ENCODE peak calls at places on chromosomes 13 and 19, in four cellular contexts. One of them, this sample, is unnamed. For H3K9me3, the result is how much of the 10 kb centered on the place peaks cover.

GRCh38 chr13:112651306-112651705 is 38.5 kb upstream of the ATP11A start:
- DNase-seq in CD8-positive, alpha-beta memory T cell: no peak
- DNase-seq in PC-9: no peak
- DNase-seq in GM12878: no peak
- DNase-seq in this sample: no peak

GRCh38 chr13:111153279-111153976 is 38.3 kb downstream of the ARHGEF7 start:
- DNase-seq in GM12878: no peak
- DNase-seq in PC-9: peak
- DNase-seq in CD8-positive, alpha-beta memory T cell: peak
- DNase-seq in this sample: peak

GRCh38 chr13:73060251-73061160 is 1.7 kb downstream of the KLF5 start:
- DNase-seq in CD8-positive, alpha-beta memory T cell: no peak
- DNase-seq in PC-9: no peak
- DNase-seq in GM12878: no peak
- DNase-seq in this sample: peak

GRCh38 chr13:91078093-91078679 is 269.3 kb upstream of the MIR17HG start:
- DNase-seq in PC-9: no peak
- DNase-seq in CD8-positive, alpha-beta memory T cell: no peak
- DNase-seq in GM12878: no peak
- DNase-seq in this sample: no peak

GRCh38 chr13:85588359-85588758 is 210.9 kb downstream of the SLITRK6 start:
- DNase-seq in PC-9: no peak
- DNase-seq in GM12878: no peak
- DNase-seq in CD8-positive, alpha-beta memory T cell: no peak
- DNase-seq in this sample: no peak

GRCh38 chr13:34941835-34942731 is at the start of gene NBEA:
- DNase-seq in PC-9: peak
- DNase-seq in GM12878: peak
- DNase-seq in CD8-positive, alpha-beta memory T cell: peak
- DNase-seq in this sample: peak

GRCh38 chr19:14028901-14029300 is 953 bp downstream of the RLN3 start:
- DNase-seq in PC-9: no peak
- DNase-seq in CD8-positive, alpha-beta memory T cell: no peak
- DNase-seq in GM12878: no peak
- DNase-seq in this sample: no peak

GRCh38 chr13:68987585-68987984 is 1120.0 kb upstream of the ATXN8OS start:
- DNase-seq in CD8-positive, alpha-beta memory T cell: no peak
- DNase-seq in GM12878: no peak
- DNase-seq in PC-9: no peak
- DNase-seq in this sample: no peak

GRCh38 chr13:44141213-44141724 is 232.4 kb upstream of the SERP2 start:
- DNase-seq in GM12878: no peak
- DNase-seq in PC-9: peak
- DNase-seq in CD8-positive, alpha-beta memory T cell: no peak
- DNase-seq in this sample: no peak

GRCh38 chr19:55801416-55801815 is 30.4 kb downstream of the NLRP11 start:
- DNase-seq in PC-9: no peak
- DNase-seq in CD8-positive, alpha-beta memory T cell: no peak
- DNase-seq in GM12878: no peak
- DNase-seq in this sample: no peak

GRCh38 chr13:88739192-88739591 is 1068.0 kb downstream of the SLITRK5 start:
- DNase-seq in PC-9: no peak
- DNase-seq in GM12878: no peak
- DNase-seq in CD8-positive, alpha-beta memory T cell: no peak
- DNase-seq in this sample: no peak

GRCh38 chr19:15642807-15643206 is 2.1 kb downstream of the CYP4F3 start:
- DNase-seq in PC-9: no peak
- DNase-seq in GM12878: no peak
- DNase-seq in CD8-positive, alpha-beta memory T cell: no peak
- DNase-seq in this sample: no peak

GRCh38 chr19:15641901-15642491 is 1.3 kb downstream of the CYP4F3 start:
- DNase-seq in CD8-positive, alpha-beta memory T cell: no peak
- DNase-seq in GM12878: no peak
- DNase-seq in PC-9: no peak
- DNase-seq in this sample: no peak

GRCh38 chr19:15644066-15644741 is 3.5 kb downstream of the CYP4F3 start:
- DNase-seq in PC-9: no peak
- DNase-seq in CD8-positive, alpha-beta memory T cell: no peak
- DNase-seq in GM12878: no peak
- DNase-seq in this sample: no peak

GRCh38 chr19:15643387-15643786 is 2.7 kb downstream of the CYP4F3 start:
- DNase-seq in CD8-positive, alpha-beta memory T cell: no peak
- DNase-seq in GM12878: no peak
- DNase-seq in PC-9: no peak
- DNase-seq in this sample: no peak

GRCh38 chr19:15644816-15645215 is 4.1 kb downstream of the CYP4F3 start:
- DNase-seq in GM12878: no peak
- DNase-seq in PC-9: no peak
- DNase-seq in CD8-positive, alpha-beta memory T cell: no peak
- DNase-seq in this sample: no peak
- H3K9me3 ChIP-seq in GM12878: under half
- H3K9me3 ChIP-seq in PC-9: under half
- H3K9me3 ChIP-seq in CD8-positive, alpha-beta memory T cell: under half
- H3K9me3 ChIP-seq in this sample: under half

DNA sequence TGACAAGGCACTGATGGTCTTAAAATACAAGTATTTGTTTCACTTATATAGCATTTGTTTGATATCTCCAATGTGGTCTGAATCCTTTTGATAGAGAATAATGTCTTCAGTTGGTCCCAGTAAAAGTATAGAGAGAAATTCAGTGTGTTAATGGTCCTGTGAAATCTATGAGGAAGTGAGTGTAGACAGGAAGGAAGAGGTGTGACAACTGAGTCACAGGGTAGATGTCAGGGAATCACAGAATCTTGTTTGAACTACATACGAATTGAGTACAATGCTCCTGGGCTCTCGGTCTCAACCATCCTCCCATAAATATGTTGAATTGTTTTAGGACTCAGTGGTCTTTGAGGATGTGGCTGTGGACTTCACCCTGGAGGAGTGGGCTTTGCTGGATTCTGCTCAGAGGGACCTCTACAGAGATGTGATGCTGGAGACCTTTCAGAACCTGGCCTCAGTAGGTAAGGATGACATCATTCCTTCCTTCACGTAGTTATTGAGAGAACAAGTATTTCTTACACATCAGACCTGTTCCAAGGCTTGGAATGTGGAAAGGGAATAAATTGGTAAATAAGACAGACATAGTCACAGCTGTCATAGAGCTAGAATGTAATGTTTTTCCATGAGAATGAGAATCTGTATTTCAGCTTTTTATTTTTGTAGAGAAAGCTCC is 9.1 kb downstream of the ZNF555 start:
- DNase-seq in CD8-positive, alpha-beta memory T cell: no peak
- DNase-seq in GM12878: no peak
- DNase-seq in PC-9: no peak
- DNase-seq in this sample: no peak
- H3K9me3 ChIP-seq in CD8-positive, alpha-beta memory T cell: under half
- H3K9me3 ChIP-seq in GM12878: under half
- H3K9me3 ChIP-seq in PC-9: under half
- H3K9me3 ChIP-seq in this sample: under half

DNA sequence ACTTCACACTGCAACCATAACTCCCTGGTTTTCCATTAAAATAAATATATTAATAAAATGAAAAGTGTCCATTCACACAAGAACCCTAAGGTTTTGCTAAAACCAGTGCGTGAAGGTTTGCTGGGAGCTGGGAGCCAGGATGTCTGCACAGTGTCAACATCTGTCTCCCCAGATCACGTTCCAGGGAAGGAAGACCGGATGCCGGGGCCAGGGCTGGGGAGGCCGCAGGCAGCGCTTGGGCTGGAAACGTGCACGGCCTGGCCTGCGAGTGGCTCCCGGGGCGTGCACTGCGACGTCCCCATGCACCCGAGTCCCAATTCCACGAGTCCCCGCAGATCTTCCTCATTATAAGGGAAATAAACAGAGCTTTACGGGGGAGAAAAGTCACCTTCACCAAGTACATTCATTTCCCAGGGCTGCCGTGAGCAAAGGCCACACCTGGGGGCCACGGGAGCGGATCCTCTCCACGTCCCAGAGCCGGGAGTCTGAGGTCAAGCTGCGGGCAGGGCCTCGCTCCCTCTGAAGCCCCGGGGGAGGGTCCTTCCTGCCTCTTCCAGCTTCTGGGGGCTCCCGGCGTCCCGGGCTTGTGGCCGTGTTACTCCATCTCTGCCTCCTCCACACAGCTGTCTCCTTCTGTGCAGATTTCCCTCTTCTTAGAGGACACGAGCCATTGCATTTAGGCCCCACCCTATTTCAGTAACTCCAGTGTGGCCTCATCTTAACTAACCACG is 12.9 kb downstream of the SHC2 start:
- DNase-seq in GM12878: no peak
- DNase-seq in PC-9: no peak
- DNase-seq in CD8-positive, alpha-beta memory T cell: no peak
- DNase-seq in this sample: no peak
- H3K9me3 ChIP-seq in GM12878: under half
- H3K9me3 ChIP-seq in PC-9: under half
- H3K9me3 ChIP-seq in CD8-positive, alpha-beta memory T cell: under half
- H3K9me3 ChIP-seq in this sample: under half

DNA sequence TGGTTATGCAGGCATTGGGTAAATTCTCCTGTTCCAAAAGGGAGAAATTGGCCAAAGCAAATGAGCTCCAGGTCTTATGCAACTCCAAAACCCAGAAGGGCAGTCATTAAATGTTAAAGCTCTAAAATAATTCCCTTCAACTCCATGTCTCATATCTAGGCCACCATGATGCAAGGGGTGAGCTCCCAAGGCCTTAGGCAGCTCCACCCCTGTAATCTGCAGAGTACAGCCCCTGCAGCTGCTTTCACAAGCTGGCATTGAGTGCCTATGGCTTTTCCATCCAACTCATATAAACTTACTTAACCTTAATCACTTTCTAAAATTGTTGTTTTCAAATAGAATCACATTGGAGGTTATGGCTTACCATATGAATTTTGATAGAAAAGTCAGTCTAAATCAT is 44.7 kb upstream of the ZNF429 start:
- DNase-seq in PC-9: no peak
- DNase-seq in GM12878: no peak
- DNase-seq in CD8-positive, alpha-beta memory T cell: no peak
- DNase-seq in this sample: no peak
- H3K9me3 ChIP-seq in PC-9: under half
- H3K9me3 ChIP-seq in GM12878: under half
- H3K9me3 ChIP-seq in CD8-positive, alpha-beta memory T cell: under half
- H3K9me3 ChIP-seq in this sample: under half

GRCh38 chr19:23998568-23998967 is 83.9 kb downstream of the ZNF726 start:
- DNase-seq in PC-9: no peak
- DNase-seq in GM12878: no peak
- DNase-seq in CD8-positive, alpha-beta memory T cell: no peak
- DNase-seq in this sample: no peak

GRCh38 chr19:24002256-24002945 is 84.6 kb upstream of the ZNF254 start:
- DNase-seq in GM12878: no peak
- DNase-seq in PC-9: no peak
- DNase-seq in CD8-positive, alpha-beta memory T cell: no peak
- DNase-seq in this sample: no peak

GRCh38 chr19:24000656-24001055 is 86.0 kb downstream of the ZNF726 start:
- DNase-seq in GM12878: no peak
- DNase-seq in CD8-positive, alpha-beta memory T cell: no peak
- DNase-seq in PC-9: peak
- DNase-seq in this sample: no peak

GRCh38 chr19:23996549-23996948 is 81.9 kb downstream of the ZNF726 start:
- DNase-seq in GM12878: no peak
- DNase-seq in PC-9: no peak
- DNase-seq in CD8-positive, alpha-beta memory T cell: no peak
- DNase-seq in this sample: no peak

DNA sequence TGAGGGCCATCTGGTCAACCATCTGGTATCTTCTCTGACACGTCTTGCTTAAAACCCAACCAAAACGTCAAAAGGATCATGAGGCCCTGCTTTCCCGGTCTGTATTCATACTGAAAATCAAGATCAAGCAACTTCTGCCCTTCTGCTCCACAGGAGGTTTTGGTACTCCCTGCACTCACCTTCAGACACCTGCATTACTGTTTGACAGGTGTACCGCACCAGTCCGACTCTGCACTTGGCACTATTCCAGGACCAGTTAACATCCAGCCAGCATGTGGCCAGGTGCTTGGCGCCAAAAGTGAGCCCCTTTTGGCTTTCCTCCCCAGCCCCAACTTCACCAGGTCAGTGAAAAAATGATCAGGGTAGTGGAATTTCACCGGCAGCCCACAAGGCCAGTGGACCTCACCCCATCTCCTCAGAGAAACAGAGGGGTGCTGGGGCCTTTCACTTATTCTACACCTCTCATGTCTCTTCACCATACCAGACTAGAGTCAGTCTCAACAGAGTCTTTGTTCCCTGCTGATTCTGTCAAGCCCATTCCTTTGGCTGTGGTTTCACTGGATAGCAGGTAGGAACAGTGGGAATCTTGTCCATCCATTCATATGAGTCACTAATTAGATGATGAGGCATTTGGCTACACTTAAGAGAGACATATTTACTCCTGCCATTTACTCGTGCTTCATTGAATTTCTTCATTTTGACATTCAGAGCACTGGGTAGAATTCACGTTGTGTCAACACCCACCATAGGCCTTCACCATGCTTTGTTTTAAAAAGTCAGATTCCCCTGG is 85.3 kb downstream of the ZNF726 start:
- DNase-seq in CD8-positive, alpha-beta memory T cell: no peak
- DNase-seq in PC-9: peak
- DNase-seq in GM12878: no peak
- DNase-seq in this sample: no peak
- H3K9me3 ChIP-seq in CD8-positive, alpha-beta memory T cell: under half
- H3K9me3 ChIP-seq in PC-9: under half
- H3K9me3 ChIP-seq in GM12878: under half
- H3K9me3 ChIP-seq in this sample: under half

GRCh38 chr13:41271456-41272285 is 8.3 kb upstream of the MTRF1 start:
- DNase-seq in PC-9: no peak
- DNase-seq in GM12878: peak
- DNase-seq in CD8-positive, alpha-beta memory T cell: no peak
- DNase-seq in this sample: peak
- H3K9me3 ChIP-seq in PC-9: under half
- H3K9me3 ChIP-seq in GM12878: under half
- H3K9me3 ChIP-seq in CD8-positive, alpha-beta memory T cell: under half
- H3K9me3 ChIP-seq in this sample: under half

GRCh38 chr19:4656102-4656501 is 14.0 kb downstream of the MYDGF start:
- DNase-seq in GM12878: no peak
- DNase-seq in PC-9: no peak
- DNase-seq in CD8-positive, alpha-beta memory T cell: no peak
- DNase-seq in this sample: no peak

GRCh38 chr19:4660181-4660791 is 9.9 kb downstream of the MYDGF start:
- DNase-seq in CD8-positive, alpha-beta memory T cell: no peak
- DNase-seq in PC-9: peak
- DNase-seq in GM12878: no peak
- DNase-seq in this sample: no peak

GRCh38 chr19:4654437-4655361 is 15.4 kb downstream of the TNFAIP8L1 start:
- DNase-seq in GM12878: no peak
- DNase-seq in PC-9: no peak
- DNase-seq in CD8-positive, alpha-beta memory T cell: no peak
- DNase-seq in this sample: no peak

GRCh38 chr19:4657835-4658234 is 12.3 kb downstream of the MYDGF start:
- DNase-seq in PC-9: no peak
- DNase-seq in GM12878: no peak
- DNase-seq in CD8-positive, alpha-beta memory T cell: no peak
- DNase-seq in this sample: no peak

GRCh38 chr19:4657262-4657661 is 12.9 kb downstream of the MYDGF start:
- DNase-seq in CD8-positive, alpha-beta memory T cell: no peak
- DNase-seq in GM12878: no peak
- DNase-seq in PC-9: no peak
- DNase-seq in this sample: no peak
- H3K9me3 ChIP-seq in CD8-positive, alpha-beta memory T cell: under half
- H3K9me3 ChIP-seq in GM12878: under half
- H3K9me3 ChIP-seq in PC-9: under half
- H3K9me3 ChIP-seq in this sample: under half